ENCODE peak calls at places on chromosome 4, in five cellular contexts. R is adrenal gland, L is right lobe of liver, A is esophagus muscularis mucosa, V is thyroid gland. I is an unnamed sample. For H3K27me3, the result is how much of the 10 kb centered on the place peaks cover.

GRCh38 chr4:137609693-137610450 is 77.6 kb upstream of the PCDH18 start:
- DNase-seq in V (no peak), L (no peak), A (no peak), R (no peak), I (no peak)

GRCh38 chr4:951186-951585 is 18.9 kb downstream of the TMEM175 start:
- DNase-seq in A (no peak), L (no peak), V (no peak), R (no peak), I (no peak)

GRCh38 chr4:56240554-56241190 is 146.6 kb downstream of the AASDH start:
- DNase-seq in A (peak), V (no peak), R (no peak), L (no peak), I (no peak)

GRCh38 chr4:132063829-132064228 is 1085.3 kb upstream of the PCDH10 start:
- DNase-seq in L (no peak), R (no peak), A (no peak), V (no peak), I (no peak)

GRCh38 chr4:1409806-1410425 is 3.7 kb upstream of the NKX1-1 start:
- DNase-seq in R (peak), V (no peak), L (peak), A (no peak), I (no peak)

GRCh38 chr4:147964519-147964918 is 232.6 kb downstream of the ARHGAP10 start:
- DNase-seq in L (no peak), A (no peak), V (no peak), R (no peak), I (no peak)

GRCh38 chr4:147599206-147599605 is 18.0 kb upstream of the TMEM184C start:
- DNase-seq in A (no peak), R (no peak), L (no peak), V (no peak), I (no peak)

GRCh38 chr4:48570646-48571220 is 80.7 kb downstream of the ZAR1 start:
- DNase-seq in V (no peak), A (no peak), L (no peak), R (no peak), I (no peak)

GRCh38 chr4:87251104-87251503 is 30.7 kb upstream of the KLHL8 start:
- DNase-seq in R (no peak), A (no peak), L (peak), V (peak), I (no peak)

GRCh38 chr4:15001248-15001824 is 945 bp upstream of the CPEB2 start:
- DNase-seq in V (peak), A (peak), L (peak), R (peak), I (peak)

GRCh38 chr4:38730830-38731646 is 51.8 kb downstream of the TLR10 start:
- DNase-seq in A (no peak), L (peak), R (peak), V (peak), I (peak)

GRCh38 chr4:151646322-151646721 is 114.5 kb downstream of the GATB start:
- DNase-seq in A (no peak), L (no peak), V (no peak), R (no peak), I (no peak)

GRCh38 chr4:76641758-76642157 is 206.7 kb downstream of the SHROOM3 start:
- DNase-seq in R (no peak), L (no peak), V (no peak), A (no peak), I (no peak)

GRCh38 chr4:10584042-10584441 is 100.5 kb downstream of the CLNK start:
- DNase-seq in A (no peak), V (peak), L (no peak), R (peak), I (no peak)

GRCh38 chr4:160129439-160129838 is 1026.6 kb downstream of the RAPGEF2 start:
- DNase-seq in A (no peak), R (no peak), L (no peak), V (no peak), I (no peak)

GRCh38 chr4:41432889-41433288 is 105.1 kb upstream of the LIMCH1 start:
- DNase-seq in A (no peak), L (no peak), V (no peak), R (no peak), I (no peak)

GRCh38 chr4:159174645-159175147 is 71.8 kb downstream of the RAPGEF2 start:
- DNase-seq in V (peak), A (no peak), L (no peak), R (no peak), I (no peak)

GRCh38 chr4:124415206-124415605 is 297.3 kb downstream of the ANKRD50 start:
- DNase-seq in L (no peak), R (no peak), A (no peak), V (no peak), I (no peak)

GRCh38 chr4:15901996-15902395 is 36.5 kb downstream of the FGFBP1 start:
- DNase-seq in R (no peak), V (no peak), L (no peak), A (no peak), I (no peak)

GRCh38 chr4:53478671-53479456 is 101.4 kb downstream of the FIP1L1 start:
- DNase-seq in A (no peak), L (no peak), V (no peak), R (peak), I (no peak)

GRCh38 chr4:169024762-169025161 is 14.7 kb upstream of the CBR4 start:
- DNase-seq in L (no peak), A (no peak), V (no peak), R (no peak), I (no peak)

GRCh38 chr4:173539986-173540385 is 10.0 kb upstream of the HAND2 start:
- DNase-seq in R (no peak), V (no peak), A (no peak), L (no peak), I (no peak)
- H3K27me3 ChIP-seq in R (half or more), V (under half), A (under half), L (under half), I (under half)

GRCh38 chr4:186727149-186727976 is 3.7 kb upstream of the FAT1 start:
- DNase-seq in R (no peak), A (peak), V (no peak), L (no peak), I (no peak)

GRCh38 chr4:186727977-186728519 is 4.4 kb upstream of the FAT1 start:
- DNase-seq in V (no peak), R (no peak), L (no peak), A (peak), I (no peak)

GRCh38 chr4:186725422-186726149 is 1.9 kb upstream of the FAT1 start:
- DNase-seq in V (peak), A (peak), L (peak), R (peak), I (peak)

GRCh38 chr4:186726150-186726439 is 2.4 kb upstream of the FAT1 start:
- DNase-seq in L (no peak), A (no peak), V (peak), R (no peak), I (peak)

DNA sequence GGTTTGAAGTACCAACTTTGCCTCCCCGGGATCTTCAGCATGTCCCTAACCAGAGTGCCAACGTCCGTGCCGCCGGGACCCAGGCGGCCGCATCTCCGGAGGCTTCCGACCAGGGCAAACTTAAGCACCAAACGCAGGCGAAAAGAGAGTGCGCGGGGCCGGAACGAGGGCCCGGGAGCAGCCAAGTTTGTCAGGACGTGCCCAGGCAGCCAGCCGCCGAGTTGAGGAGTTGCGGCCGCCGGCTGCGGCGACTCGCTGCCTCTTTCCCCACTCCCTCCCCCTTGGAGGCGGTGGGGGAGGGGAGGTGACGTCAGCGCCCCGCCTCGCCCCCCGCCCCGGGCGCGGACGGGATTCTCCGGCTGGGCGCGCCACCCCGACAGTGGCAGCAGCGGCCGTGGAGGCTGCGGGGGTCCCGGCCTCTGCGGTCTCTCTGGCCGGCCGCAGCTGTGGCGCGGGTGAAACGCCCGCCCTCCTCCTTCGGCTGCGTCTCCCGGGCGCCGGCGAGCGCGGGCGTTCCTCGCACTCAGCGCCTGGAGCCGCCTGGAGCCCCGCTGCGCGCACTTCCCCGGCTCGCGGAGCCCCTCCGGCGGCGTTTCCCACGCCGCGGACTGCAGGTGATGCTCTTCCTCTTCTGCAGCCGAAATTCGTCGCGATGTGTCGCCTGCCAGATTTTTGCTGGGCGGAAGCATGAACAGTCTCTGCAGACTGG is 2.9 kb upstream of the FAT1 start:
- DNase-seq in A (peak), L (peak), V (peak), R (no peak), I (peak)
- TF ChIP-seq POLR2A in A (no peak), L (peak), V (peak), R (no peak), I (no peak)

DNA sequence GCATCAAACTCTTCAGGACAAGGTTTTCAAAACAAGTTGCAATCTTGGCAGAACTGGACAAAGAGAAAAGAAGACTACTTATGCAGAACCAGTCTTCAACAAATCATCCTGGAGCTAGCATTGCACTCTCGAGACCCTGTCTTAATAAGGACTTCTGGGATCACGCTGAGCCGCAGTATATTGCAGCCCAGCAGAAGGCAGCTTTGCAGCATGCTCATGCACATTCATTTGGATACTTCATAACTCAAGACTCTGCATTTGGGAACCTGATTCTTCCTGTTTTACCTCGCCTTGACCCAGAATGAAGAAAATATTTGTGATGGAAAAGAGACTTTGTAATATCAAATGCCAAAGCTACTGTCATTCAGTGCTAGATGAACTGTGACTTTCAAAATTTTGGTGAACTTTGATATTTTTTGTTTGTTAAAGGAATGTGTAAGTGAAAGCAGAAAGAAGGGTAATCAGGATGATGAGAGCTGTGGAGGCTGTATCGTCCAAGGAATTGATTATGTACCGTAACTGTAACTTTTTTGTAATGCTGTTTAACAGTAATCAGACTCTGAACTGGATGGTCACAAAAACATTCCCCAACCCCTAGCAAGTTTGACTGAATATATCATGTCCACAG is 27.2 kb downstream of the HSPA4L start:
- DNase-seq in L (no peak), R (no peak), A (no peak), V (peak), I (no peak)
- TF ChIP-seq CTCF in L (no peak), R (no peak), A (no peak), V (no peak), I (no peak)

GRCh38 chr4:139972305-139972704 is 181.7 kb downstream of the MAML3 start:
- DNase-seq in L (no peak), V (no peak), A (no peak), R (no peak), I (no peak)
- H3K27me3 ChIP-seq in L (under half), V (under half), A (under half), R (under half), I (under half)

GRCh38 chr4:6673660-6674499 is 19.8 kb upstream of the S100P start:
- DNase-seq in A (peak), V (peak), L (peak), R (peak), I (peak)
- TF ChIP-seq POLR2A in A (no peak), V (no peak), L (peak), R (peak), I (no peak)

GRCh38 chr4:75513529-75514130 is 573 bp downstream of the RCHY1 start:
- DNase-seq in R (no peak), A (no peak), L (no peak), V (no peak), I (no peak)

GRCh38 chr4:75514949-75515612 is 808 bp downstream of the THAP6 start:
- DNase-seq in A (no peak), V (no peak), R (no peak), L (no peak), I (no peak)

GRCh38 chr4:75516144-75516543 is 1.9 kb downstream of the THAP6 start:
- DNase-seq in V (no peak), R (no peak), L (no peak), A (no peak), I (no peak)

GRCh38 chr4:75512336-75513211 is 1.6 kb downstream of the RCHY1 start:
- DNase-seq in V (peak), L (no peak), A (no peak), R (no peak), I (no peak)

DNA sequence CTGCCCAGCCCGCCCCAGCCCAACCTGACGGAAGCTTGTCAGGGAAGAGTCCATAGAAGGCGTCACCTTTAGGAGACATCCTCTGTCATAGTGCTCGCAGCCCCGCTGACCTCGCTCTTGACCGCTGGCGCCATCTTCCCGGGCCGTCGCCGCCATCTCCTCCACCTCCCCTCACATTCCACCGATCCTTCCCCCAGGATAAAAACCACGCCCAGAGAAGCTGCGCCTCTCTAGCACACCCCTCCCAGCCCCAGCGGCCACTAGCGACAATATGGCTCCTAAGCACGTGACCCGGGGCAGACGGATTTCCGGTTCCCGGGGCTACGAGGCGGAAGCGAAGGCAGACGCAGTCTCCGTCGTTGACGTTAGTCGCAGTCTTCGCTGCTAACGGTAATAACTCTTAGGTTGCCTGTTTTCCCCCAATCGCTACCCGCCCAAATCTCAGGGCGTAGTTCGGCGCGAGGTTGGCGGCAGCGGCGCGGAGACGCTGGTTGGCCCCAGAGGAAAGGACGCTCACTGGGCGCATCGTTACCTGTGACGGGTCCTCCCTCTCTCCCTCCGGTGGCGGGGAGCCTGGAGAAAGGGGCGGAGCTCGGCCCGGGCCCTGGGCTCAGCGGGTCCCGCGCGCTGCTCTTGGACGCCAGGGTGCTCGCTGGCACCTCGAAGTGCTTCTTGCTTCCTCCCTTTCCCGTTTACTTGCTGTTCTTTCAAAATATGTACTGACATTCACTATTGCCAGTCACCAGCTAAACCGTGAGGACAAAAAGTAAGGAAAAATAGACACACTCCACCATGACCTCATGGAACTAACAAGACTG is at the start of the genes RCHY1 and THAP6:
- DNase-seq in V (peak), A (peak), L (peak), R (peak), I (peak)
- TF ChIP-seq CTCF in V (no peak), A (no peak), L (peak), R (peak), I (no peak)

DNA sequence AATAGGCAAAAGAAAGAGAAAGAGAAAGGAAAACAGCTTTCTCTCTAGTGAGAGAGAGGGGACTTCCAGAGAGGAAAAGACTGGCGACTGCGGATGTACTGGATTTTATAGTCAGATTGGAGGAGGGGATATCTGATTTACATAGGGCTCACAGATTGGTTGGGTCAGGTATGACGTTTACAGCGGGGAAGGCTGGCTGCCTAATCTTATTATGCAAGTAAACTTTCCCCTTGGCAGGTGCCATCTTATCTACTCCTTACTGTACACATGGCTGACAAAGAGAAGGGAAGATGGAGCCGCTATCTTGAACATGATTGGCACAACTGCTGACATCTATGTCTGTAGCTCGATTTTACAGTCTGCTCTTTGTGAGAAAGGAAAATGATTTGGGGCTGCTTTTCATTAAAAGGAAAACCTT is 25.4 kb downstream of the RBPJ start:
- DNase-seq in A (no peak), L (no peak), R (no peak), V (peak), I (no peak)
- H3K27me3 ChIP-seq in A (under half), L (under half), R (under half), V (under half), I (under half)